ENCODE peak calls at places on chromosomes 6 and 20, in seven cellular contexts. One of them, this sample, is unnamed.
A peak's percentile ranks its signal among the peaks of the same experiment; 100 is the strongest.

GRCh38 chr6:169252805-169253189 is 849 bp downstream of the THBS2 start:
- DNase-seq in IMR-90: no peak
- DNase-seq in A549: no peak
- DNase-seq in stomach: no peak
- DNase-seq in HepG2: no peak
- DNase-seq in erythroblast: no peak
- DNase-seq in uterus: no peak
- DNase-seq in this sample: no peak

GRCh38 chr20:47972916-47973309 is 187.6 kb upstream of the SULF2 start:
- DNase-seq in IMR-90: no peak
- DNase-seq in A549: no peak
- DNase-seq in stomach: no peak
- DNase-seq in HepG2: no peak
- DNase-seq in erythroblast: no peak
- DNase-seq in uterus: no peak
- DNase-seq in this sample: no peak

GRCh38 chr6:26389349-26389799 is 6.5 kb downstream of the BTN2A2 start:
- DNase-seq in IMR-90: no peak
- DNase-seq in A549: peak; percentile 25
- DNase-seq in stomach: no peak
- DNase-seq in HepG2: no peak
- DNase-seq in erythroblast: peak; percentile 24
- DNase-seq in uterus: no peak
- DNase-seq in this sample: no peak

GRCh38 chr20:1386323-1386722 is 6.5 kb downstream of the FKBP1A start:
- DNase-seq in IMR-90: no peak
- DNase-seq in A549: no peak
- DNase-seq in stomach: no peak
- DNase-seq in HepG2: no peak
- DNase-seq in erythroblast: no peak
- DNase-seq in uterus: no peak
- DNase-seq in this sample: no peak

GRCh38 chr6:15443119-15443518 is 197.2 kb downstream of the JARID2 start:
- DNase-seq in IMR-90: peak; percentile 94
- DNase-seq in A549: peak; percentile 22
- DNase-seq in stomach: no peak
- DNase-seq in HepG2: no peak
- DNase-seq in erythroblast: peak; percentile 39
- DNase-seq in uterus: no peak
- DNase-seq in this sample: peak; percentile 50

GRCh38 chr6:107877968-107878367 is 53.9 kb upstream of the SCML4 start:
- DNase-seq in IMR-90: no peak
- DNase-seq in A549: no peak
- DNase-seq in stomach: no peak
- DNase-seq in HepG2: no peak
- DNase-seq in erythroblast: no peak
- DNase-seq in uterus: no peak
- DNase-seq in this sample: no peak

GRCh38 chr20:63029358-63030121 is 22.8 kb upstream of the BHLHE23 start:
- DNase-seq in IMR-90: no peak
- DNase-seq in A549: no peak
- DNase-seq in stomach: no peak
- DNase-seq in HepG2: no peak
- DNase-seq in erythroblast: no peak
- DNase-seq in uterus: no peak
- DNase-seq in this sample: no peak

GRCh38 chr6:104572901-104573300 is 286.8 kb downstream of the HACE1 start:
- DNase-seq in IMR-90: no peak
- DNase-seq in A549: no peak
- DNase-seq in stomach: no peak
- DNase-seq in HepG2: no peak
- DNase-seq in erythroblast: no peak
- DNase-seq in uterus: no peak
- DNase-seq in this sample: no peak

GRCh38 chr20:2835331-2835796 is 5.1 kb downstream of the PCED1A start:
- DNase-seq in IMR-90: no peak
- DNase-seq in A549: no peak
- DNase-seq in stomach: no peak
- DNase-seq in HepG2: peak; percentile 53
- DNase-seq in erythroblast: no peak
- DNase-seq in uterus: no peak
- DNase-seq in this sample: no peak

GRCh38 chr6:116060572-116061283 is at the start of gene FRK:
- DNase-seq in IMR-90: peak; percentile 24
- DNase-seq in A549: peak; percentile 87
- DNase-seq in stomach: peak; percentile 70
- DNase-seq in HepG2: peak; percentile 93
- DNase-seq in erythroblast: no peak
- DNase-seq in uterus: no peak
- DNase-seq in this sample: no peak

GRCh38 chr6:142478117-142478516 is 176.3 kb downstream of the ADGRG6 start:
- DNase-seq in IMR-90: peak; percentile 41
- DNase-seq in A549: peak; percentile 58
- DNase-seq in stomach: no peak
- DNase-seq in HepG2: peak; percentile 46
- DNase-seq in erythroblast: peak; percentile 17
- DNase-seq in uterus: no peak
- DNase-seq in this sample: no peak

GRCh38 chr6:142746524-142746923 is 198.5 kb downstream of the HIVEP2 start:
- DNase-seq in IMR-90: peak; percentile 27
- DNase-seq in A549: peak; percentile 26
- DNase-seq in stomach: no peak
- DNase-seq in HepG2: peak; percentile 56
- DNase-seq in erythroblast: peak; percentile 1
- DNase-seq in uterus: no peak
- DNase-seq in this sample: no peak

GRCh38 chr6:132907915-132908314 is 93.5 kb downstream of the RPS12 start:
- DNase-seq in IMR-90: peak; percentile 93
- DNase-seq in A549: no peak
- DNase-seq in stomach: no peak
- DNase-seq in HepG2: no peak
- DNase-seq in erythroblast: no peak
- DNase-seq in uterus: no peak
- DNase-seq in this sample: no peak

GRCh38 chr20:16955971-16956370 is 207.8 kb downstream of the OTOR start:
- DNase-seq in IMR-90: no peak
- DNase-seq in A549: no peak
- DNase-seq in stomach: no peak
- DNase-seq in HepG2: no peak
- DNase-seq in erythroblast: no peak
- DNase-seq in uterus: no peak
- DNase-seq in this sample: no peak

GRCh38 chr20:35768731-35769664 is 2.8 kb upstream of the PHF20 start:
- DNase-seq in IMR-90: peak; percentile 98
- DNase-seq in A549: peak; percentile 92
- DNase-seq in stomach: peak; percentile 88
- DNase-seq in HepG2: peak; percentile 82
- DNase-seq in erythroblast: peak; percentile 44
- DNase-seq in uterus: peak; percentile 98
- DNase-seq in this sample: peak; percentile 80

GRCh38 chr6:153511896-153512496 is 380.9 kb upstream of the RGS17 start:
- DNase-seq in IMR-90: peak; percentile 3
- DNase-seq in A549: peak; percentile 23
- DNase-seq in stomach: no peak
- DNase-seq in HepG2: peak; percentile 29
- DNase-seq in erythroblast: peak; percentile 45
- DNase-seq in uterus: no peak
- DNase-seq in this sample: peak; percentile 2

GRCh38 chr20:45345104-45345936 is 2.9 kb downstream of the SDC4 start:
- DNase-seq in IMR-90: no peak
- DNase-seq in A549: no peak
- DNase-seq in stomach: peak; percentile 82
- DNase-seq in HepG2: no peak
- DNase-seq in erythroblast: peak; percentile 14
- DNase-seq in uterus: no peak
- DNase-seq in this sample: no peak
- TF ChIP-seq POLR2A in IMR-90: no peak
- TF ChIP-seq POLR2A in A549: no peak
- TF ChIP-seq POLR2A in stomach: peak; percentile 42
- TF ChIP-seq POLR2A in HepG2: no peak
- TF ChIP-seq POLR2A in erythroblast: no peak
- TF ChIP-seq POLR2A in uterus: no peak
- TF ChIP-seq POLR2A in this sample: no peak

GRCh38 chr6:3323148-3323547 is 64.4 kb downstream of the PSMG4 start:
- DNase-seq in IMR-90: no peak
- DNase-seq in A549: no peak
- DNase-seq in stomach: no peak
- DNase-seq in HepG2: no peak
- DNase-seq in erythroblast: no peak
- DNase-seq in uterus: no peak
- DNase-seq in this sample: no peak

GRCh38 chr6:3325210-3325609 is 66.5 kb downstream of the PSMG4 start:
- DNase-seq in IMR-90: peak; percentile 62
- DNase-seq in A549: no peak
- DNase-seq in stomach: no peak
- DNase-seq in HepG2: no peak
- DNase-seq in erythroblast: no peak
- DNase-seq in uterus: peak; percentile 45
- DNase-seq in this sample: no peak

GRCh38 chr6:3326179-3326971 is 67.6 kb downstream of the PSMG4 start:
- DNase-seq in IMR-90: no peak
- DNase-seq in A549: no peak
- DNase-seq in stomach: peak; percentile 13
- DNase-seq in HepG2: no peak
- DNase-seq in erythroblast: no peak
- DNase-seq in uterus: peak; percentile 5
- DNase-seq in this sample: no peak

GRCh38 chr6:3323696-3324261 is 65.0 kb downstream of the PSMG4 start:
- DNase-seq in IMR-90: no peak
- DNase-seq in A549: no peak
- DNase-seq in stomach: no peak
- DNase-seq in HepG2: no peak
- DNase-seq in erythroblast: no peak
- DNase-seq in uterus: peak; percentile 15
- DNase-seq in this sample: no peak

GRCh38 chr6:3324262-3324942 is 65.7 kb downstream of the PSMG4 start:
- DNase-seq in IMR-90: peak; percentile 97
- DNase-seq in A549: peak; percentile 73
- DNase-seq in stomach: no peak
- DNase-seq in HepG2: peak; percentile 17
- DNase-seq in erythroblast: peak; percentile 43
- DNase-seq in uterus: peak; percentile 23
- DNase-seq in this sample: peak; percentile 72
- TF ChIP-seq POLR2A in IMR-90: peak; percentile 40
- TF ChIP-seq POLR2A in A549: no peak
- TF ChIP-seq POLR2A in stomach: no peak
- TF ChIP-seq POLR2A in HepG2: no peak
- TF ChIP-seq POLR2A in erythroblast: no peak
- TF ChIP-seq POLR2A in uterus: no peak
- TF ChIP-seq POLR2A in this sample: no peak

GRCh38 chr20:34514897-34515483 is 1.2 kb upstream of the DYNLRB1 start:
- DNase-seq in IMR-90: peak; percentile 44
- DNase-seq in A549: no peak
- DNase-seq in stomach: no peak
- DNase-seq in HepG2: no peak
- DNase-seq in erythroblast: no peak
- DNase-seq in uterus: no peak
- DNase-seq in this sample: no peak

GRCh38 chr20:34516038-34516873 is at the start of gene DYNLRB1:
- DNase-seq in IMR-90: peak; percentile 96
- DNase-seq in A549: peak; percentile 96
- DNase-seq in stomach: peak; percentile 98
- DNase-seq in HepG2: peak; percentile 98
- DNase-seq in erythroblast: peak; percentile 97
- DNase-seq in uterus: peak; percentile 98
- DNase-seq in this sample: peak; percentile 77

GRCh38 chr20:34516874-34517542 is 786 bp downstream of the DYNLRB1 start:
- DNase-seq in IMR-90: no peak
- DNase-seq in A549: no peak
- DNase-seq in stomach: no peak
- DNase-seq in HepG2: no peak
- DNase-seq in erythroblast: no peak
- DNase-seq in uterus: peak; percentile 28
- DNase-seq in this sample: no peak

GRCh38 chr20:34512955-34513419 is 3.2 kb upstream of the DYNLRB1 start:
- DNase-seq in IMR-90: no peak
- DNase-seq in A549: peak; percentile 54
- DNase-seq in stomach: no peak
- DNase-seq in HepG2: no peak
- DNase-seq in erythroblast: peak; percentile 66
- DNase-seq in uterus: no peak
- DNase-seq in this sample: no peak

DNA sequence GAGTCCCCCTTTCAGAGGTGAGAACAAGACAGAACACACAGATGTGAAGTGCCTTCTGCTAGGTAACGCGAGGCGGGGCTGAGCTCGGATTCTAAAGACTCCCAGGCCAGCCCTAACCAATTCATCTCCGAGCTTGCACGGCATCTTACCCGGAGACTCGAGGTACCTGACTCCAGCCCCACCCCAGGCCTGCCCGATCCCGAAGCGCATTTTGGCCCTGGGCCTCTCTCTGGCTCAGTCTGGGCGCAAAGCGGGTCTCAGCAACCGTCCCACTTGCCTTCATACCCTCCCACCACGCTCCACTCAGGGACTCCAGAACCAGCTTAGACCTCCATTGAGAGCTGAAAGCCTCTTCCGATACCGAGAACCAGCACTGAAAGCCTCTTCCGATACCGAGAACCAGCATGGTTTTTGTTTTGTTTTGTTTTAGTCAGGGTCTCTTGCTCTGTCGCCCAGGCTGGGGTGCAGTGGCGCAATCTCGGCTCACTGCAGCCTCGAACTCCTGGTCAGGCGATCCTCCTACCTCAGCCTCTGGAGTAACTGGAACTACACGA is 661 bp upstream of the DYNLRB1 start:
- DNase-seq in IMR-90: peak; percentile 47
- DNase-seq in A549: peak; percentile 48
- DNase-seq in stomach: peak; percentile 73
- DNase-seq in HepG2: peak; percentile 65
- DNase-seq in erythroblast: peak; percentile 71
- DNase-seq in uterus: peak; percentile 46
- DNase-seq in this sample: no peak
- TF ChIP-seq POLR2A in IMR-90: no peak
- TF ChIP-seq POLR2A in A549: no peak
- TF ChIP-seq POLR2A in stomach: no peak
- TF ChIP-seq POLR2A in HepG2: no peak
- TF ChIP-seq POLR2A in erythroblast: peak; percentile 7
- TF ChIP-seq POLR2A in uterus: no peak
- TF ChIP-seq POLR2A in this sample: no peak

GRCh38 chr6:84762220-84762940 is 2.0 kb downstream of the TBX18 start:
- DNase-seq in IMR-90: no peak
- DNase-seq in A549: peak; percentile 68
- DNase-seq in stomach: no peak
- DNase-seq in HepG2: no peak
- DNase-seq in erythroblast: no peak
- DNase-seq in uterus: no peak
- DNase-seq in this sample: no peak

GRCh38 chr6:84762941-84763396 is 1.4 kb downstream of the TBX18 start:
- DNase-seq in IMR-90: no peak
- DNase-seq in A549: no peak
- DNase-seq in stomach: no peak
- DNase-seq in HepG2: no peak
- DNase-seq in erythroblast: no peak
- DNase-seq in uterus: peak; percentile 23
- DNase-seq in this sample: no peak

GRCh38 chr6:84766118-84766683 is 1.8 kb upstream of the TBX18 start:
- DNase-seq in IMR-90: no peak
- DNase-seq in A549: no peak
- DNase-seq in stomach: no peak
- DNase-seq in HepG2: no peak
- DNase-seq in erythroblast: no peak
- DNase-seq in uterus: no peak
- DNase-seq in this sample: no peak

GRCh38 chr6:84764332-84765049 is at the start of gene TBX18:
- DNase-seq in IMR-90: peak; percentile 88
- DNase-seq in A549: peak; percentile 98
- DNase-seq in stomach: peak; percentile 39
- DNase-seq in HepG2: peak; percentile 35
- DNase-seq in erythroblast: peak; percentile 62
- DNase-seq in uterus: peak; percentile 82
- DNase-seq in this sample: no peak

GRCh38 chr6:84763397-84764331 is 734 bp downstream of the TBX18 start:
- DNase-seq in IMR-90: peak; percentile 14
- DNase-seq in A549: peak; percentile 90
- DNase-seq in stomach: no peak
- DNase-seq in HepG2: no peak
- DNase-seq in erythroblast: peak; percentile 10
- DNase-seq in uterus: peak; percentile 39
- DNase-seq in this sample: no peak
- TF ChIP-seq POLR2A in IMR-90: no peak
- TF ChIP-seq POLR2A in A549: peak; percentile 70
- TF ChIP-seq POLR2A in stomach: no peak
- TF ChIP-seq POLR2A in HepG2: no peak
- TF ChIP-seq POLR2A in erythroblast: no peak
- TF ChIP-seq POLR2A in uterus: no peak
- TF ChIP-seq POLR2A in this sample: no peak